ENCODE peak calls at places on chromosome 6, in ten cellular contexts. V is activated CD4-positive, alpha-beta T cell treated with anti-CD3 and anti-CD28 coated beads for 24 hours; R is ELR; Y is AG09309; S is tibial artery; B is effector CD8-positive, alpha-beta T cell; E is GM19239; F is NCI-H460; W is fibroblast of pulmonary artery; H is naive thymus-derived CD4-positive, alpha-beta T cell. U is an unnamed sample.

GRCh38 chr6:72953901-72954494 is 271.3 kb downstream of the KHDC1L start:
- DNase-seq in V (no peak), R (peak; percentile 26), Y (no peak), S (no peak), B (no peak), E (no peak), F (no peak), W (peak; percentile 65), H (no peak), U (peak; percentile 67)

GRCh38 chr6:26022737-26023136 is 60.1 kb downstream of the TRIM38 start:
- DNase-seq in V (no peak), R (no peak), Y (no peak), S (no peak), B (no peak), E (no peak), F (no peak), W (no peak), H (no peak), U (no peak)

GRCh38 chr6:13830803-13831202 is 16.4 kb upstream of the MCUR1 start:
- DNase-seq in V (no peak), R (no peak), Y (no peak), S (no peak), B (no peak), E (no peak), F (no peak), W (no peak), H (no peak), U (no peak)

GRCh38 chr6:37538107-37538506 is 38.4 kb upstream of the CCDC167 start:
- DNase-seq in V (no peak), R (peak; percentile 59), Y (no peak), S (no peak), B (no peak), E (no peak), F (peak; percentile 11), W (no peak), H (no peak), U (no peak)

GRCh38 chr6:16371401-16371800 is 133.0 kb downstream of the GMPR start:
- DNase-seq in V (no peak), R (no peak), Y (no peak), S (no peak), B (no peak), E (no peak), F (no peak), W (no peak), H (no peak), U (no peak)

GRCh38 chr6:90406142-90406794 is 109.6 kb upstream of the BACH2 start:
- DNase-seq in V (no peak), R (peak; percentile 80), Y (no peak), S (no peak), B (no peak), E (no peak), F (no peak), W (peak; percentile 24), H (no peak), U (peak; percentile 85)

GRCh38 chr6:95679981-95680380 is 102.6 kb downstream of the MANEA start:
- DNase-seq in V (no peak), R (no peak), Y (no peak), S (no peak), B (no peak), E (no peak), F (no peak), W (no peak), H (no peak), U (no peak)

GRCh38 chr6:49744259-49744658 is at the start of gene CRISP3:
- DNase-seq in V (no peak), R (no peak), Y (no peak), S (no peak), B (no peak), E (no peak), F (no peak), W (no peak), H (no peak), U (no peak)

GRCh38 chr6:42911171-42912021 is 4.5 kb upstream of the PTCRA start:
- DNase-seq in V (no peak), R (no peak), Y (no peak), S (no peak), B (no peak), E (no peak), F (no peak), W (no peak), H (no peak), U (no peak)

GRCh38 chr6:147660334-147661311 is 152.1 kb downstream of the SAMD5 start:
- DNase-seq in V (no peak), R (no peak), Y (no peak), S (no peak), B (no peak), E (no peak), F (no peak), W (no peak), H (no peak), U (no peak)

GRCh38 chr6:57220083-57220703 is 1.9 kb downstream of the RAB23 start:
- DNase-seq in V (no peak), R (no peak), Y (no peak), S (no peak), B (no peak), E (no peak), F (no peak), W (no peak), H (no peak), U (no peak)

U was measured in astrocyte of the spinal cord.